ENCODE peak calls at places on chromosomes 16 and 17, in four cellular contexts. R, O, Q and M are unnamed samples.

GRCh38 chr17:75611746-75612437 is 21.3 kb upstream of the SMIM5 start:
- DNase-seq in R (no peak), O (no peak), Q (no peak), M (no peak)

GRCh38 chr16:85380002-85380395 is 233.1 kb upstream of the GSE1 start:
- DNase-seq in R (no peak), O (no peak), Q (no peak), M (no peak)

GRCh38 chr16:53078765-53079484 is 24.1 kb downstream of the CHD9 start:
- DNase-seq in R (no peak), O (no peak), Q (no peak), M (no peak)

GRCh38 chr17:30274887-30275286 is 16.9 kb downstream of the BLMH start:
- DNase-seq in R (no peak), O (no peak), Q (no peak), M (no peak)

GRCh38 chr16:85423186-85423550 is 190.0 kb upstream of the GSE1 start:
- DNase-seq in R (no peak), O (no peak), Q (no peak), M (no peak)

GRCh38 chr16:88361775-88362174 is 21.0 kb upstream of the ZNF469 start:
- DNase-seq in R (no peak), O (no peak), Q (no peak), M (no peak)

GRCh38 chr16:83402969-83403368 is 404.8 kb upstream of the HSBP1 start:
- DNase-seq in R (no peak), O (no peak), Q (no peak), M (no peak)

GRCh38 chr17:45248132-45248936 is 13.6 kb downstream of the SPATA32 start:
- DNase-seq in R (no peak), O (peak; percentile 90), Q (peak; percentile 81), M (no peak)

GRCh38 chr17:49382556-49382955 is 20.5 kb upstream of the ZNF652 start:
- DNase-seq in R (no peak), O (no peak), Q (no peak), M (no peak)

GRCh38 chr16:89711601-89712475 is 8.9 kb downstream of the VPS9D1 start:
- DNase-seq in R (peak; percentile 73), O (peak; percentile 44), Q (peak; percentile 65), M (peak; percentile 100)

GRCh38 chr17:31397256-31397939 is 5.9 kb downstream of the RAB11FIP4 start:
- DNase-seq in R (no peak), O (no peak), Q (no peak), M (no peak)

GRCh38 chr16:11312718-11313492 is 31.8 kb upstream of the PRM1 start:
- DNase-seq in R (peak; percentile 40), O (peak; percentile 52), Q (no peak), M (no peak)

GRCh38 chr17:62661337-62661736 is 33.9 kb downstream of the MRC2 start:
- DNase-seq in R (no peak), O (no peak), Q (no peak), M (no peak)

GRCh38 chr16:27703545-27703944 is 153.6 kb downstream of the KATNIP start:
- DNase-seq in R (no peak), O (peak; percentile 19), Q (no peak), M (no peak)

GRCh38 chr16:85420501-85421337 is 192.4 kb upstream of the GSE1 start:
- DNase-seq in R (peak; percentile 49), O (peak; percentile 31), Q (peak; percentile 79), M (peak; percentile 85)

GRCh38 chr17:50181155-50181554 is 15.3 kb downstream of the SGCA start:
- DNase-seq in R (no peak), O (no peak), Q (no peak), M (no peak)

GRCh38 chr17:70819183-70819582 is 649.9 kb downstream of the KCNJ2 start:
- DNase-seq in R (no peak), O (no peak), Q (no peak), M (no peak)

GRCh38 chr16:9297437-9298113 is 206.1 kb downstream of the HAPSTR1 start:
- DNase-seq in R (peak; percentile 34), O (peak; percentile 29), Q (peak; percentile 61), M (peak; percentile 61)

GRCh38 chr16:19898924-19899604 is 14.4 kb upstream of the GPRC5B start:
- DNase-seq in R (peak; percentile 57), O (peak; percentile 48), Q (peak; percentile 72), M (peak; percentile 64)

GRCh38 chr17:35560703-35561102 is at the start of gene SLFN14:
- DNase-seq in R (no peak), O (no peak), Q (no peak), M (no peak)

GRCh38 chr16:89170346-89171215 is 967 bp upstream of the CDH15 start:
- DNase-seq in R (peak; percentile 57), O (peak; percentile 53), Q (no peak), M (no peak)

GRCh38 chr17:59893617-59894100 is 738 bp downstream of the RPS6KB1 start:
- DNase-seq in R (no peak), O (peak; percentile 54), Q (peak; percentile 67), M (peak; percentile 45)

GRCh38 chr16:55686671-55687070 is 30.9 kb downstream of the SLC6A2 start:
- DNase-seq in R (no peak), O (no peak), Q (no peak), M (no peak)

GRCh38 chr17:77613181-77613580 is 345.3 kb upstream of the TNRC6C start:
- DNase-seq in R (no peak), O (no peak), Q (no peak), M (no peak)

GRCh38 chr16:54414671-54415070 is 128.1 kb upstream of the IRX3 start:
- DNase-seq in R (no peak), O (no peak), Q (no peak), M (no peak)

GRCh38 chr16:16868727-16869126 is 489.8 kb downstream of the NPIPA7 start:
- DNase-seq in R (no peak), O (no peak), Q (no peak), M (no peak)

GRCh38 chr16:10657925-10658324 is 36.8 kb downstream of the TEKT5 start:
- DNase-seq in R (no peak), O (no peak), Q (no peak), M (no peak)

GRCh38 chr16:81442220-81442908 is 2.2 kb upstream of the CMIP start:
- DNase-seq in R (no peak), O (no peak), Q (no peak), M (no peak)

GRCh38 chr17:61874075-61874474 is 10.7 kb upstream of the BRIP1 start:
- DNase-seq in R (no peak), O (no peak), Q (no peak), M (no peak)

GRCh38 chr17:72665841-72666518 is 426.5 kb downstream of the SLC39A11 start:
- DNase-seq in R (no peak), O (no peak), Q (no peak), M (no peak)

GRCh38 chr16:77589071-77589755 is 133.1 kb upstream of the NUDT7 start:
- DNase-seq in R (no peak), O (no peak), Q (no peak), M (no peak)

GRCh38 chr17:57810740-57811632 is 38.9 kb downstream of the MRPS23 start:
- DNase-seq in R (no peak), O (no peak), Q (no peak), M (peak; percentile 74)
- TF ChIP-seq EZH2phosphoT487 in R (no peak), O (no peak), Q (no peak), M (no peak)

GRCh38 chr16:4768549-4769305 is 1.8 kb upstream of the ZNF500 start:
- DNase-seq in R (peak; percentile 90), O (peak; percentile 73), Q (peak; percentile 98), M (peak; percentile 95)
- TF ChIP-seq EZH2phosphoT487 in R (no peak), O (no peak), Q (no peak), M (no peak)

GRCh38 chr17:43574348-43574747 is 28.2 kb upstream of the ETV4 start:
- DNase-seq in R (no peak), O (no peak), Q (no peak), M (no peak)
- TF ChIP-seq EZH2phosphoT487 in R (no peak), O (no peak), Q (no peak), M (no peak)

DNA sequence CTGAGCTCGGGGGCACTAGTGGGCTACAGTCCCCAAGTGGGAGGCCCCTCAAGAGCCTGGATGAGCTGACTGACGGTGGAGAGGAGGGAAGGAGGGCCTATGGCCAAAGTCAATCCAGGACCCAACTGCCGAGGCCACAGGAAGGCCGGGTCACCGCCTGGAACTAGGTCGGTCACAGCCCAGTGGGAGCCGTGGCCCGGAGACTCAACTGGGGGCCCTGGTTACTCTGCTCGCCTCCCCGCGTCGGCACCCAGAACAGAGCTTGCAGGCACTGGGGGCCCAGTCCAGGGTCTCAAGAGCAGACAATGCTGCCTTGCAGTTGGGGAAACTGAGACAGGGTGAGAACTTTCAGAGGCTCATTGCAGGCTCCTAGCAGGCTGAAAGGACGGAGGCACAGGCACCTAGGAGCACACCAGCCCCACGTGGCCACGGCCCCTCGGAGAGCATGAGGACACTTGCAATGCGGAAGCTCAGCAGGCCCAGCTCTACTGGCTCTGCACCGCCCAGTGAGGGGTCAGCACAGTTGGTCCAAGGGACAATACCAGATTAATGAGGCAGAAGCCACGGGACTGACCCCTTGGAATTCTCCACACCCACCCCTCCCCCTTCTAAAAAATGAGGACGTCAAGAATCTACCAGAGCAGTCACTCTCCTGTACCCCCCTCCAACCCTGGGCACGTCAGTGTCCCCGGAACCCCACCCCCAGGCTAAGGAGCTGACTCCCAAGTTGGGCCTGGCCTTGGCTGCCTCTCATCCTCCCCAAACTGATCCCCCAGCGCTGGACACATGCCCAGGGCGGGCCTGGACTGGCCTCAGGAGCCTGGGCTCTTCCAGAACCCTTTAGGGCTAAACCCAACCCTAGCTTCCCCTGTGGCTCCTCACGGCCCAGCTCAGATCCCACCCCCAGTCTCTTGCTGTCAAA is 2.2 kb downstream of the HS3ST6 start:
- DNase-seq in R (no peak), O (no peak), Q (peak; percentile 37), M (no peak)
- TF ChIP-seq EZH2phosphoT487 in R (no peak), O (no peak), Q (no peak), M (no peak)

GRCh38 chr17:37422971-37423625 is 16.4 kb downstream of the TADA2A start:
- DNase-seq in R (no peak), O (no peak), Q (no peak), M (no peak)

GRCh38 chr17:37413875-37414519 is 7.3 kb downstream of the TADA2A start:
- DNase-seq in R (no peak), O (no peak), Q (no peak), M (peak; percentile 7)

GRCh38 chr17:37417852-37418251 is 11.2 kb downstream of the TADA2A start:
- DNase-seq in R (no peak), O (no peak), Q (no peak), M (no peak)
- TF ChIP-seq EZH2phosphoT487 in R (no peak), O (no peak), Q (no peak), M (no peak)

GRCh38 chr17:48177816-48178215 is 70.2 kb downstream of the SNX11 start:
- DNase-seq in R (no peak), O (no peak), Q (no peak), M (no peak)
- TF ChIP-seq EZH2phosphoT487 in R (no peak), O (no peak), Q (no peak), M (no peak)

GRCh38 chr17:65774787-65775186 is 213.3 kb upstream of the AXIN2 start:
- DNase-seq in R (no peak), O (no peak), Q (no peak), M (no peak)
- TF ChIP-seq EZH2phosphoT487 in R (no peak), O (no peak), Q (no peak), M (no peak)

GRCh38 chr17:79795795-79796569 is 895 bp downstream of the CBX8 start:
- DNase-seq in R (no peak), O (no peak), Q (peak; percentile 33), M (peak; percentile 44)
- TF ChIP-seq EZH2phosphoT487 in R (no peak), O (no peak), Q (no peak), M (no peak)